ENCODE peak calls at places on chromosomes 13 and 19, in ten cellular contexts. Q is ascending aorta; R is heart right ventricle; E is RWPE1; L is CD14-positive monocyte; F is PC-9; T is fibroblast of lung; K is tibial artery; M is CD8-positive, alpha-beta T cell; S is BJ. B is an unnamed sample.

GRCh38 chr13:100526299-100527030 is 62.1 kb downstream of the GGACT start:
- DNase-seq in S (no peak), R (no peak), F (no peak), E (no peak), Q (no peak), L (no peak), T (no peak), K (no peak), M (no peak), B (no peak)

GRCh38 chr19:33998739-33999345 is 173.5 kb upstream of the LSM14A start:
- DNase-seq in K (no peak), E (peak), S (no peak), F (no peak), L (no peak), Q (no peak), T (peak), R (no peak), M (no peak), B (no peak)

GRCh38 chr19:55452381-55453325 is 8.8 kb downstream of the ISOC2 start:
- DNase-seq in L (no peak), S (peak), Q (no peak), R (peak), T (peak), K (no peak), E (peak), M (peak), F (peak), B (peak)

GRCh38 chr19:2168619-2169424 is 5.1 kb downstream of the DOT1L start:
- DNase-seq in F (peak), T (peak), E (peak), Q (peak), M (peak), S (peak), R (peak), L (peak), K (peak), B (no peak)

GRCh38 chr19:44607049-44607448 is 6.3 kb upstream of the IGSF23 start:
- DNase-seq in L (no peak), S (no peak), T (peak), R (peak), E (peak), F (peak), Q (no peak), K (no peak), M (no peak), B (no peak)

GRCh38 chr13:24615114-24615513 is 65.1 kb upstream of the ATP12A start:
- DNase-seq in T (no peak), F (no peak), L (no peak), E (no peak), K (no peak), S (no peak), R (no peak), Q (no peak), M (no peak), B (no peak)

GRCh38 chr13:98105929-98106336 is 37.0 kb upstream of the FARP1 start:
- DNase-seq in Q (no peak), R (peak), T (peak), F (peak), E (no peak), K (no peak), S (no peak), M (no peak), L (no peak), B (no peak)

GRCh38 chr19:9865732-9866627 is 30.9 kb downstream of the PIN1 start:
- DNase-seq in M (peak), R (no peak), T (no peak), E (no peak), Q (no peak), K (no peak), L (no peak), S (no peak), F (no peak), B (no peak)

GRCh38 chr13:42320375-42320787 is 48.4 kb downstream of the AKAP11 start:
- DNase-seq in S (no peak), Q (no peak), M (no peak), K (no peak), L (no peak), T (no peak), R (no peak), E (no peak), F (no peak), B (no peak)

GRCh38 chr19:29761575-29762225 is 46.6 kb upstream of the C19orf12 start:
- DNase-seq in Q (no peak), F (no peak), E (no peak), S (no peak), T (no peak), R (no peak), L (no peak), K (no peak), M (no peak), B (no peak)

GRCh38 chr13:45951724-45952123 is 100.2 kb upstream of the SIAH3 start:
- DNase-seq in S (no peak), T (no peak), M (no peak), Q (no peak), L (no peak), R (no peak), K (no peak), E (no peak), F (no peak), B (no peak)

GRCh38 chr13:22748866-22749586 is 431.8 kb upstream of the SGCG start:
- DNase-seq in M (no peak), F (no peak), L (no peak), T (no peak), S (peak), Q (no peak), E (no peak), R (no peak), K (no peak), B (no peak)

GRCh38 chr19:7401694-7402093 is 53.0 kb downstream of the ARHGEF18 start:
- DNase-seq in E (no peak), K (no peak), L (no peak), F (no peak), M (no peak), S (no peak), T (no peak), R (no peak), Q (no peak), B (no peak)

GRCh38 chr19:658916-659839 is 3.8 kb downstream of the RNF126 start:
- DNase-seq in M (peak), F (no peak), S (no peak), L (no peak), Q (no peak), R (no peak), K (no peak), T (no peak), E (peak), B (no peak)

GRCh38 chr13:76885203-76886004 is 801 bp downstream of the KCTD12 start:
- DNase-seq in Q (peak), F (no peak), R (peak), K (peak), M (peak), L (peak), E (peak), T (peak), S (no peak), B (peak)

GRCh38 chr13:98451676-98452105 is 125.2 kb downstream of the STK24 start:
- DNase-seq in R (peak), L (no peak), F (no peak), E (no peak), S (no peak), K (peak), Q (no peak), M (no peak), T (peak), B (no peak)

GRCh38 chr19:33214621-33215020 is 11.0 kb downstream of the SLC7A10 start:
- DNase-seq in Q (no peak), M (no peak), S (no peak), R (no peak), T (peak), K (no peak), L (no peak), F (no peak), E (no peak), B (no peak)

GRCh38 chr19:45922281-45922680 is 7.7 kb upstream of the NANOS2 start:
- DNase-seq in T (no peak), L (no peak), M (no peak), E (no peak), Q (no peak), F (no peak), K (no peak), R (no peak), S (no peak), B (no peak)

GRCh38 chr19:56105090-56105701 is 15.9 kb downstream of the ZNF787 start:
- DNase-seq in K (peak), E (no peak), T (peak), M (peak), L (peak), R (peak), Q (no peak), F (peak), S (no peak), B (peak)

GRCh38 chr19:54173951-54174817 is 1.2 kb upstream of the TMC4 start:
- DNase-seq in S (no peak), E (no peak), L (no peak), K (no peak), Q (no peak), R (no peak), M (no peak), F (no peak), T (no peak), B (no peak)

GRCh38 chr19:50513746-50514345 is at the start of gene ASPDH:
- DNase-seq in L (no peak), S (no peak), K (no peak), F (no peak), Q (no peak), E (no peak), R (no peak), T (no peak), M (no peak), B (no peak)

GRCh38 chr13:106678646-106679045 is 110.7 kb upstream of the ARGLU1 start:
- DNase-seq in T (no peak), S (no peak), L (no peak), K (no peak), Q (no peak), E (no peak), F (no peak), R (no peak), M (no peak), B (no peak)

GRCh38 chr13:97879646-97880297 is 73.7 kb upstream of the IPO5 start:
- DNase-seq in S (peak), K (no peak), M (no peak), R (no peak), F (peak), L (no peak), T (peak), E (peak), Q (no peak), B (no peak)

GRCh38 chr13:100523994-100524393 is 64.6 kb downstream of the GGACT start:
- DNase-seq in L (no peak), R (no peak), F (no peak), S (no peak), T (no peak), E (no peak), Q (no peak), K (no peak), M (no peak), B (no peak)

GRCh38 chr19:28794301-28794700 is 418.6 kb downstream of the UQCRFS1 start:
- DNase-seq in L (no peak), T (no peak), S (no peak), E (no peak), K (no peak), R (no peak), F (no peak), M (no peak), Q (no peak), B (no peak)

GRCh38 chr19:15136234-15136954 is 29.2 kb downstream of the SYDE1 start:
- DNase-seq in M (no peak), T (peak), R (no peak), Q (no peak), L (no peak), S (no peak), E (peak), F (peak), K (no peak), B (no peak)

GRCh38 chr13:36345438-36346221 is 564 bp downstream of the SPART start:
- DNase-seq in T (peak), K (peak), E (peak), R (peak), L (peak), Q (peak), S (peak), M (peak), F (peak), B (peak)

GRCh38 chr13:31119966-31120733 is 41.6 kb downstream of the HSPH1 start:
- DNase-seq in K (no peak), Q (no peak), F (peak), M (no peak), E (no peak), T (peak), L (no peak), S (no peak), R (no peak), B (no peak)

GRCh38 chr13:80082396-80083096 is 258.4 kb downstream of the SPRY2 start:
- DNase-seq in K (no peak), L (no peak), R (no peak), E (no peak), S (peak), F (no peak), Q (no peak), M (no peak), T (peak), B (no peak)

GRCh38 chr13:94478913-94479312 is 569 bp downstream of the DCT start:
- DNase-seq in M (no peak), E (no peak), T (no peak), S (no peak), L (no peak), F (no peak), R (no peak), K (no peak), Q (no peak), B (no peak)

GRCh38 chr13:70297219-70297618 is 189.0 kb upstream of the KLHL1 start:
- DNase-seq in F (no peak), K (no peak), S (no peak), Q (no peak), M (no peak), T (no peak), E (no peak), R (no peak), L (no peak), B (no peak)

GRCh38 chr13:32545083-32545482 is 6.5 kb upstream of the N4BP2L2 start:
- DNase-seq in R (no peak), F (no peak), K (no peak), S (no peak), E (no peak), Q (no peak), M (no peak), T (no peak), L (no peak), B (no peak)

GRCh38 chr13:76440568-76440967 is 445.6 kb downstream of the KCTD12 start:
- DNase-seq in S (no peak), T (no peak), R (no peak), L (no peak), E (no peak), M (no peak), Q (no peak), F (no peak), K (no peak), B (no peak)

GRCh38 chr19:51652266-51652665 is 5.6 kb upstream of the SIGLEC14 start:
- DNase-seq in M (no peak), F (no peak), L (no peak), T (no peak), E (no peak), Q (no peak), K (no peak), R (no peak), S (no peak), B (no peak)
- TF ChIP-seq CTCF in M (no peak), F (no peak), L (no peak), T (no peak), E (no peak), Q (no peak), K (no peak), R (no peak), S (no peak), B (no peak)

GRCh38 chr13:113219311-113219940 is 10.0 kb downstream of the CUL4A start:
- DNase-seq in R (no peak), E (no peak), F (no peak), L (no peak), S (no peak), T (no peak), K (no peak), M (no peak), Q (no peak), B (no peak)

GRCh38 chr13:113224486-113224885 is 15.1 kb downstream of the CUL4A start:
- DNase-seq in Q (no peak), F (no peak), R (peak), S (no peak), L (no peak), K (no peak), E (no peak), M (no peak), T (no peak), B (no peak)

GRCh38 chr13:113216165-113217056 is 7.0 kb downstream of the CUL4A start:
- DNase-seq in S (peak), Q (no peak), T (peak), L (no peak), R (peak), K (no peak), M (no peak), E (peak), F (peak), B (no peak)

GRCh38 chr13:113220141-113220598 is 10.8 kb downstream of the CUL4A start:
- DNase-seq in S (no peak), L (no peak), T (no peak), F (no peak), K (no peak), R (no peak), M (no peak), E (no peak), Q (no peak), B (no peak)

GRCh38 chr13:113220877-113221276 is 11.5 kb downstream of the CUL4A start:
- DNase-seq in K (no peak), M (peak), S (no peak), Q (no peak), L (no peak), R (peak), F (no peak), E (no peak), T (peak), B (no peak)
- TF ChIP-seq CTCF in K (no peak), M (no peak), S (peak), Q (no peak), L (no peak), R (peak), F (no peak), E (no peak), T (peak), B (no peak)

DNA sequence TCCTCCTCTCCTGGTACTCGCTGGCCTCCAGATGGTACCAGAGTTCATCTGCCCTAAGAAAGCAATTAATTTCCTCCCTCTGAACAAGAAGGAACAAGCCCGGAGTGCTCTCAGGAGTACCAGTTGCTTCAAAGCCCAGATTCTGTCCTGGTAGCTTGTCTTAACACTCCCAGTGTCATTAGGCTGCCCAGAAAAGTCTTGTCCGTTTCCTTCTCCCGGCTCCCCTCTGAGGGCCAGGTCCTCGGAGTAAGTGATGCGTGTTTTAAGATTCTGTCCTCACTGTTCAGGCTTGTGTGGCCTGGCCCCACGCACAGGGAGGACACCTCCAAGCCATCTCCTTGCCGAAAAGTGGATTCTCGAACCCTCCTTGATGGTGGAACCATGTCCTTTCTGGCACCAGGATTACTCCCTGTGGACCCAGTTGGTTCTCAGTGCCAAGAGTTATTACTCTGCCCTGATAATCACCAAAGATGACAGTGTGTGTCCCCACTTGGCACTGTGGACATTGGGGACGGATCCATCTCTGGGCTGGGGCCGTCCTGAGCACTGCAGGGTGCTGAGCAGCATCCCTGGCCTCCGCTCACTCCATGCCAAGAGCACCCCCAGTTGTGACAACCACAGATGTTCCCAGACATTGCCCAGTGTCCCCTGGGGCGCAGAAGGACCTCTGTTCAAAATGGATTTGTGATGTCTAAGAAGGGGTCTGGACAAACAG is 52.5 kb downstream of the RFX2 start:
- DNase-seq in K (peak), E (no peak), R (no peak), Q (no peak), L (no peak), M (no peak), T (no peak), S (no peak), F (no peak), B (no peak)
- TF ChIP-seq CTCF in K (no peak), E (no peak), R (no peak), Q (no peak), L (no peak), M (no peak), T (no peak), S (no peak), F (no peak), B (no peak)

GRCh38 chr13:50387124-50387581 is 371.9 kb downstream of the KCNRG start:
- DNase-seq in R (peak), M (peak), E (no peak), K (no peak), T (peak), Q (peak), S (no peak), F (no peak), L (no peak), B (no peak)
- TF ChIP-seq CTCF in R (no peak), M (no peak), E (no peak), K (no peak), T (peak), Q (no peak), S (peak), F (peak), L (no peak), B (no peak)

DNA sequence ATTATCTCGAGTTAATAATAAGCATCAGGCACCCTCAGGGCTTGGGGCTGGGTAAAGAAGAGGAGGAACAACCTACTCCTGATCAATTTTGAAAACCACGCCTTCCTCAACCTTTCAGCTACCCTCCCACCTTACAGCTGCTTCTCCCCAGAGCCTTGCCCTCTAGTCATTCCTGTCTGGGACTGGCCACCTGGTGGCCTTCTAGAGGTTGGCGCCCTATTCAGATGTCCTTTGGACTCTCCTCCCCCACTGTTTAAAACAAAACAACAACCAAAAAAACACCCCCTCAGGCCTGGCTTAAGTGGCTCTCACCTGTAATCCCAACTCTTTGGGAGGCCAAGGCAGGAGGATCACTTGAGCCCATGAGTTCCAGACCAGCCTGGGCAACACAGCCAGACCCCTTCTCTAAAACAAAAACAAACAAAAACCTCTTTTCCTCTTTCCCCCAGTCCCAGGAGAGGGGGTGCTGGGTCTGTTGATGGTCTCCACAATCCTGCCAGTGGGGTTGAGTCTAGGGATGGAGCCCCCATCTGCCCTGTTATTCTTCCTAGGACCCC is 62.3 kb downstream of the CCDC70 start:
- DNase-seq in F (no peak), R (no peak), T (no peak), S (no peak), L (no peak), E (peak), K (no peak), M (no peak), Q (no peak), B (peak)
- TF ChIP-seq CTCF in F (peak), R (no peak), T (no peak), S (peak), L (no peak), E (no peak), K (no peak), M (no peak), Q (no peak), B (peak)